ENCODE peak calls at places on chromosomes 5 and 9, in six cellular contexts. S is activated B cell treated with CpG ODN at 0.5 μM for 24 hours; K is left cardiac atrium; V is activated T-cell treated with anti-CD3 and anti-CD28 coated beads, Interleukin-2, amount 50 U/mL, for 4 hours; A is pancreas; Y is WTC11. N is an unnamed sample.
A peak's percentile ranks its signal among the peaks of the same experiment; 100 is the strongest.

GRCh38 chr5:136629125-136629790 is 263.9 kb upstream of the TRPC7 start:
- ATAC-seq in S (no peak), K (peak; percentile 57), V (no peak), A (no peak), Y (peak; percentile 81), N (no peak)

GRCh38 chr5:159913048-159913447 is 3.2 kb upstream of the ADRA1B start:
- ATAC-seq in S (no peak), K (no peak), V (no peak), A (no peak), Y (no peak), N (peak; percentile 19)

GRCh38 chr5:103033696-103034095 is 86.2 kb downstream of the GIN1 start:
- ATAC-seq in S (no peak), K (peak; percentile 5), V (no peak), A (no peak), Y (no peak), N (no peak)

GRCh38 chr5:89932771-89933181 is 476.8 kb downstream of the CETN3 start:
- ATAC-seq in S (no peak), K (no peak), V (no peak), A (no peak), Y (no peak), N (no peak)

GRCh38 chr9:99779277-99779676 is 42.4 kb upstream of the NR4A3 start:
- ATAC-seq in S (no peak), K (no peak), V (no peak), A (no peak), Y (no peak), N (peak; percentile 59)

GRCh38 chr9:134341306-134341705 is 15.1 kb downstream of the RXRA start:
- ATAC-seq in S (no peak), K (peak; percentile 21), V (no peak), A (peak; percentile 84), Y (no peak), N (peak; percentile 67)

GRCh38 chr5:90909945-90910344 is 351.3 kb downstream of the ADGRV1 start:
- ATAC-seq in S (no peak), K (no peak), V (no peak), A (no peak), Y (no peak), N (no peak)

GRCh38 chr5:115450741-115451140 is 93.8 kb downstream of the FEM1C start:
- ATAC-seq in S (peak; percentile 61), K (peak; percentile 60), V (no peak), A (peak; percentile 64), Y (no peak), N (no peak)

GRCh38 chr9:91711755-91712591 is 238.1 kb downstream of the ROR2 start:
- ATAC-seq in S (peak; percentile 94), K (no peak), V (peak; percentile 94), A (no peak), Y (no peak), N (peak; percentile 64)

GRCh38 chr5:145924849-145925248 is 11.5 kb upstream of the SH3RF2 start:
- ATAC-seq in S (no peak), K (no peak), V (no peak), A (no peak), Y (no peak), N (no peak)

GRCh38 chr9:86966852-86967511 is 19.7 kb upstream of the GAS1 start:
- ATAC-seq in S (no peak), K (peak; percentile 29), V (no peak), A (no peak), Y (no peak), N (no peak)

GRCh38 chr9:123415593-123415930 is 59.6 kb downstream of the CRB2 start:
- ATAC-seq in S (no peak), K (no peak), V (no peak), A (no peak), Y (no peak), N (no peak)

GRCh38 chr5:10306806-10307205 is 896 bp downstream of the CMBL start:
- ATAC-seq in S (no peak), K (no peak), V (no peak), A (no peak), Y (peak; percentile 9), N (no peak)

GRCh38 chr9:13485068-13485596 is 205.6 kb upstream of the MPDZ start:
- ATAC-seq in S (no peak), K (peak; percentile 97), V (no peak), A (peak; percentile 43), Y (no peak), N (no peak)

GRCh38 chr9:119974026-119974425 is 604.8 kb upstream of the BRINP1 start:
- ATAC-seq in S (no peak), K (no peak), V (no peak), A (no peak), Y (no peak), N (no peak)

GRCh38 chr5:179610109-179610902 is 13.2 kb downstream of the HNRNPH1 start:
- ATAC-seq in S (no peak), K (peak; percentile 38), V (no peak), A (no peak), Y (peak; percentile 1), N (no peak)

GRCh38 chr5:77650686-77651085 is 12.2 kb upstream of the OTP start:
- ATAC-seq in S (no peak), K (no peak), V (no peak), A (no peak), Y (no peak), N (no peak)

GRCh38 chr9:136590788-136591187 is 44.9 kb upstream of the NOTCH1 start:
- ATAC-seq in S (no peak), K (peak; percentile 58), V (no peak), A (peak; percentile 30), Y (no peak), N (no peak)

GRCh38 chr9:110911659-110912473 is 126.4 kb downstream of the LPAR1 start:
- ATAC-seq in S (no peak), K (peak; percentile 38), V (no peak), A (no peak), Y (no peak), N (peak; percentile 73)

GRCh38 chr5:13478831-13479465 is 465.5 kb downstream of the DNAH5 start:
- ATAC-seq in S (no peak), K (peak; percentile 38), V (no peak), A (peak; percentile 88), Y (peak; percentile 92), N (peak; percentile 68)

GRCh38 chr5:126995689-126996088 is 34.7 kb downstream of the MARCHF3 start:
- ATAC-seq in S (no peak), K (no peak), V (no peak), A (no peak), Y (no peak), N (no peak)